ENCODE peak calls at places on chromosomes 12 and 14, in seven cellular contexts. V is adrenal gland; R is tibial artery; Y is MV-4-11; O is WTC11; J is activated T-cell treated with anti-CD3 and anti-CD28 coated beads, Interleukin-2, amount 50 U/mL, for 48 hours; W is activated CD4-positive, alpha-beta T cell treated with anti-CD3 and anti-CD28 coated beads, Interleukin-2, amount 50 U/mL, for 4 hours. H is an unnamed sample.

GRCh38 chr12:114655934-114656697 is 27.9 kb downstream of the TBX3 start:
- DNase-seq in J (no peak), O (no peak), W (no peak), Y (no peak), V (peak), R (no peak), H (peak)

GRCh38 chr12:82793882-82794281 is 107.2 kb downstream of the TMTC2 start:
- DNase-seq in J (no peak), V (no peak), R (no peak), O (peak), Y (no peak), W (no peak), H (no peak)

GRCh38 chr12:82359115-82359478 is 768 bp downstream of the METTL25 start:
- DNase-seq in W (no peak), Y (no peak), R (no peak), J (no peak), O (peak), V (peak), H (peak)

GRCh38 chr14:20530771-20531571 is 25.6 kb downstream of the RNASE10 start:
- DNase-seq in O (peak), V (peak), W (peak), R (peak), J (peak), Y (peak), H (peak)

GRCh38 chr14:61322011-61322798 is 826 bp downstream of the PRKCH start:
- DNase-seq in Y (no peak), O (peak), J (peak), R (peak), W (no peak), V (peak), H (peak)

GRCh38 chr12:66541446-66541845 is 137.4 kb downstream of the GRIP1 start:
- DNase-seq in Y (no peak), V (no peak), W (no peak), O (no peak), R (no peak), J (no peak), H (no peak)

GRCh38 chr14:34997762-34998161 is 15.0 kb downstream of the SRP54 start:
- DNase-seq in V (no peak), W (no peak), Y (no peak), O (no peak), J (no peak), R (no peak), H (no peak)

GRCh38 chr14:42664185-42664584 is 1057.5 kb downstream of the LRFN5 start:
- DNase-seq in O (no peak), V (no peak), J (no peak), Y (no peak), R (no peak), W (no peak), H (no peak)

GRCh38 chr12:103441437-103442186 is 54.2 kb downstream of the C12orf42 start:
- DNase-seq in W (no peak), V (no peak), Y (peak), O (no peak), R (no peak), J (peak), H (no peak)

GRCh38 chr12:104816845-104817503 is 141.1 kb downstream of the SLC41A2 start:
- DNase-seq in J (no peak), V (no peak), O (no peak), Y (no peak), R (no peak), W (no peak), H (no peak)

GRCh38 chr12:102740157-102741032 is 176.6 kb downstream of the PAH start:
- DNase-seq in V (no peak), R (no peak), W (no peak), J (no peak), Y (peak), O (no peak), H (no peak)

GRCh38 chr14:42869681-42870080 is 1263.0 kb downstream of the LRFN5 start:
- DNase-seq in Y (no peak), O (no peak), R (no peak), W (no peak), V (no peak), J (no peak), H (no peak)

H was measured in islet precursor cell.